ENCODE peak calls at places on chromosome 9, in ten cellular contexts. D is fibroblast of lung; B is activated CD8-positive, alpha-beta T cell treated with anti-CD3 and anti-CD28 coated beads for 36 hours; M is kidney; R is RWPE1; F is GM06990; L is heart left ventricle; X is endothelial cell; I is epithelial cell of esophagus; V is SK-N-SH. T is an unnamed sample.

GRCh38 chr9:134358026-134358967 is 32.0 kb downstream of the RXRA start:
- DNase-seq in D (no peak), B (no peak), M (no peak), R (peak), F (no peak), L (peak), X (no peak), I (peak), V (peak), T (no peak)

GRCh38 chr9:124216474-124217176 is 41.1 kb upstream of the NEK6 start:
- DNase-seq in D (no peak), B (peak), M (no peak), R (no peak), F (peak), L (peak), X (no peak), I (no peak), V (no peak), T (no peak)

GRCh38 chr9:136525841-136526499 is 19.9 kb downstream of the NOTCH1 start:
- DNase-seq in D (no peak), B (no peak), M (peak), R (no peak), F (no peak), L (peak), X (no peak), I (no peak), V (no peak), T (no peak)

GRCh38 chr9:134983506-134984371 is 66.0 kb upstream of the FCN1 start:
- DNase-seq in D (no peak), B (no peak), M (peak), R (no peak), F (no peak), L (no peak), X (no peak), I (no peak), V (no peak), T (no peak)

GRCh38 chr9:34513567-34514214 is 9.1 kb downstream of the ENHO start:
- DNase-seq in D (no peak), B (no peak), M (no peak), R (no peak), F (no peak), L (no peak), X (no peak), I (no peak), V (no peak), T (no peak)

GRCh38 chr9:96109718-96110351 is 192.1 kb downstream of the HSD17B3 start:
- DNase-seq in D (peak), B (no peak), M (no peak), R (no peak), F (no peak), L (no peak), X (no peak), I (peak), V (no peak), T (no peak)

GRCh38 chr9:69083321-69083720 is 47.8 kb downstream of the FXN start:
- DNase-seq in D (no peak), B (no peak), M (no peak), R (no peak), F (no peak), L (no peak), X (no peak), I (no peak), V (no peak), T (no peak)

GRCh38 chr9:128554155-128554862 is 1.9 kb downstream of the SPTAN1 start:
- DNase-seq in D (peak), B (peak), M (no peak), R (peak), F (peak), L (peak), X (peak), I (peak), V (peak), T (peak)

DNA sequence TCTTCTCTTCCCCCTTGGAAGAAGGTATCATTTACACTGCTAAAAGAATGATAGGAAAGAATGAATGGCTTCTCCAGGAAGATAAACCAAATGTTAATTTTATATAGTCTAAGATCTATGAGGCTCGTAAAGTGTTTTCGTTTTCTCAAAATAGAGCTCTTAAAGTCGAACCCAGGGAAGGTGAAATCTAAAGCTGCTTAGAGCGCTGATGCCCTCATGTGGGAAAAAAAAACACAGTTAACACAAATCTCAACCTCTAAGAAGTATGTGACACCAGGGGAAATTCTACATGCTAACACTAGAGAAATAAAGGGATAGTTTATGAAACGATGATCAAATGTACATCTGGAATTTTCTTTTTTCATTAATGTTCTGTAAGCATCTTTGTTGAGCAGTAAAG is 257.9 kb downstream of the RASEF start:
- DNase-seq in D (no peak), B (no peak), M (no peak), R (no peak), F (no peak), L (no peak), X (no peak), I (no peak), V (no peak), T (no peak)
- TF ChIP-seq CTCF in D (no peak), B (no peak), M (no peak), R (no peak), F (no peak), L (no peak), X (no peak), I (no peak), V (peak), T (no peak)

GRCh38 chr9:131393622-131394463 is at the start of gene PRRC2B:
- DNase-seq in D (peak), B (peak), M (peak), R (peak), F (peak), L (peak), X (peak), I (peak), V (peak), T (peak)
- TF ChIP-seq CTCF in D (peak), B (peak), M (peak), R (peak), F (no peak), L (peak), X (peak), I (peak), V (peak), T (peak)

GRCh38 chr9:104068546-104068945 is 25.6 kb upstream of the SMC2 start:
- DNase-seq in D (peak), B (no peak), M (no peak), R (peak), F (no peak), L (no peak), X (no peak), I (peak), V (no peak), T (no peak)
- TF ChIP-seq CTCF in D (no peak), B (no peak), M (no peak), R (no peak), F (no peak), L (no peak), X (no peak), I (no peak), V (no peak), T (no peak)

DNA sequence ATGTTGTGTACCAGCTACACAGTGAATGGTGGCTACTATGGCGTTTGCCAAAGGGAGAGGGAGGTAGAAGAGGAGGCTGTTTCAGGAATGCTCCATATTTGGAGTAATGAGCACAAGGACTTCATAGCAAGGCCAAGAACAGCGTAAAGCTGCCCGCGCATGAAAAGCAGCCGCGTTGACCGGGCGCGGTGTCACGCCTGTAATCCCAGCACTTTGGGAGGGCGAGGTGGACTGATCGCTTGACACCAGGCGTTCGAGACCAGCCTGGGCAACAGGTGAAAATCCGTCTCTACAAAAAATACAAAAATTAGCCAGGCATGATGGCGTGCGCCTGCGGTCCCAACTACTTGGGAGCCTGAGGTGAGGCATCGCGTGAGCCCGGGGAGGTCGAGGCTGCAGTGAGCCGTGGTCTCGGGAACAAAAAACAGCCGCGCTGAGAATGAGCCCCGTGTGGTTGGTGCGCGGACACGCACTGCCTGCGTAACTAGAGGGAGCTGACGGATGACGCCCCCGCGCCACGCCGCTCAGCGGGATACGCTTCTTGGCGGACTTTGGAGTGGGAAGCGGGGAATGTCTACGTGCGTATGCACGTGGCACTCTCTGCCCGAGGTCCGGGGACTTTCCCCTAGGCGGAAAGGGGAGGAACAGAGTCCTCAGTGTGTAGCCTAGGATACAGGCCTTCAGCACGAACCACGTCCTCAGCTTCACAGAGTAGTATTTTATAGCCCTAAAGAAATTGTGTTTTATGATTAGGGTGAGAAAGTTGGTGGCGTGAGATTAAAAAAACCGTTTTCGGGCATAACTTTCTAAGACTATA is at the start of gene RMRP:
- DNase-seq in D (peak), B (peak), M (peak), R (peak), F (peak), L (peak), X (peak), I (peak), V (peak), T (peak)
- TF ChIP-seq CTCF in D (no peak), B (no peak), M (peak), R (no peak), F (peak), L (peak), X (no peak), I (peak), V (peak), T (peak)

GRCh38 chr9:99189186-99189585 is 32.6 kb downstream of the ALG2 start:
- DNase-seq in D (no peak), B (no peak), M (no peak), R (no peak), F (no peak), L (no peak), X (no peak), I (no peak), V (no peak), T (no peak)

GRCh38 chr9:99189887-99190596 is 31.7 kb downstream of the ALG2 start:
- DNase-seq in D (peak), B (no peak), M (no peak), R (no peak), F (no peak), L (no peak), X (no peak), I (no peak), V (no peak), T (no peak)

GRCh38 chr9:99190597-99191283 is 31.0 kb downstream of the ALG2 start:
- DNase-seq in D (no peak), B (no peak), M (no peak), R (no peak), F (no peak), L (no peak), X (no peak), I (no peak), V (no peak), T (no peak)

GRCh38 chr9:99193466-99193821 is 28.3 kb downstream of the ALG2 start:
- DNase-seq in D (no peak), B (no peak), M (no peak), R (no peak), F (no peak), L (no peak), X (no peak), I (no peak), V (no peak), T (no peak)

DNA sequence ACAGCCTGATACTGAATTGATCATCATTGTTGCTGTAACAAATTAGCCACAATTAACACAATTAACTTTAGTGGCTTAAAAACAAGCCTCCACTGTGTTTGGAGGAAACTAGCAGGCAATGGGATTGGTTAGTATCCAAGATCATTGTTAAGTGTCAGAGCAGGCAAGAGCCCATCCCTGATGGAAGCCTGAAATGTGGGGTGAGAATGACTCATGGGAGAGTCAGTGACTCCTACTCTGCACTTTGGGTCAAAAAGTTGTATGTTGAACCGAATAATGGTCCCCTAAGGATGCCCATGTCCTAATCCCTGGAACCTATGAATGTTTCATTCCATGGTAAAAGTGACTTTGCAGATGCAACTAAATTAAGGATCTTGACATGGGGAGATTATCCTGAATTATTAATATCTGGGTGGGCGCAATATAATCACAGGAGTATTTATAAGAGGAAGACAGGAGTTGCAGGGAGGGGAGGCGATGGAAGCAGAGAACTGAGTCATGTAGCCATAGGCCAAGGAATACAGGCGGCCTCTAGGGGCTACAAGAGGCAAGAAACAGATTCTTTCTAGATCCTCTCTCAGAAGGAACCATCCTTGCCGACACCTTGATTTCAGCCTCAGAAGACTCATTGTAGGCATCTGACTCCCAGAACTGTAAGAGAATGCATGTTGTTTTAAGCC is 28.8 kb downstream of the ALG2 start:
- DNase-seq in D (peak), B (no peak), M (no peak), R (no peak), F (no peak), L (no peak), X (no peak), I (peak), V (no peak), T (peak)
- TF ChIP-seq CTCF in D (peak), B (no peak), M (no peak), R (no peak), F (no peak), L (no peak), X (no peak), I (peak), V (no peak), T (peak)

DNA sequence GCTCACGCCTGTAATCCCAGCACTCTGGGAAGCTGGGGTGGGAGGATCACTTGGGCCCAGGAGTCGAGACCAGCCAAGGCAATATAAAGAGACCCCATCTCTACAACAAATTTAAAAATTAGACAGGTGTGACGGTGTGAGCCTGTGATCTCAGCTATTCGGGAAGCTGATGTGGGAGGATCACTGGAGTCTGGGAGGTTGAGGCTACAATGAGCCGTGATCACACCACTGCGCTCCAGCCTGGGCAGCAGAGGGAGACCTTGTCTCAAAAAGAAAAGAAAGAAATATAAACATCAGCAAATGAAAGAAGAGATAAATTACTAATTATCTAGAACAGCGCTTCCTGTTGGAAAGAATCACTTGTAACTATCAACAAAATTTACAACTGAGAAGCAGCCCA is 105.0 kb downstream of the MAPKAP1 start:
- DNase-seq in D (no peak), B (peak), M (no peak), R (no peak), F (no peak), L (no peak), X (no peak), I (no peak), V (no peak), T (no peak)
- TF ChIP-seq CTCF in D (no peak), B (no peak), M (no peak), R (no peak), F (no peak), L (no peak), X (no peak), I (no peak), V (peak), T (no peak)

GRCh38 chr9:118606669-118607068 is 762.6 kb downstream of the BRINP1 start:
- DNase-seq in D (no peak), B (no peak), M (no peak), R (no peak), F (no peak), L (no peak), X (no peak), I (no peak), V (no peak), T (no peak)
- TF ChIP-seq CTCF in D (no peak), B (no peak), M (no peak), R (no peak), F (no peak), L (no peak), X (no peak), I (no peak), V (no peak), T (no peak)

GRCh38 chr9:132631685-132632084 is 38.1 kb downstream of the DDX31 start:
- DNase-seq in D (no peak), B (no peak), M (no peak), R (no peak), F (no peak), L (no peak), X (no peak), I (no peak), V (no peak), T (no peak)

GRCh38 chr9:132630811-132631210 is 39.0 kb downstream of the DDX31 start:
- DNase-seq in D (no peak), B (no peak), M (no peak), R (peak), F (no peak), L (no peak), X (no peak), I (peak), V (no peak), T (no peak)

GRCh38 chr9:132632426-132632825 is 37.4 kb downstream of the DDX31 start:
- DNase-seq in D (no peak), B (no peak), M (no peak), R (peak), F (no peak), L (no peak), X (no peak), I (peak), V (no peak), T (no peak)

GRCh38 chr9:132630116-132630515 is 39.7 kb downstream of the DDX31 start:
- DNase-seq in D (no peak), B (no peak), M (no peak), R (no peak), F (no peak), L (no peak), X (no peak), I (no peak), V (no peak), T (no peak)

GRCh38 chr9:132631280-132631679 is 38.5 kb downstream of the DDX31 start:
- DNase-seq in D (peak), B (no peak), M (no peak), R (peak), F (no peak), L (no peak), X (no peak), I (peak), V (no peak), T (peak)
- TF ChIP-seq CTCF in D (no peak), B (no peak), M (no peak), R (no peak), F (no peak), L (no peak), X (no peak), I (no peak), V (no peak), T (peak)